ENCODE peak calls at places on chromosomes 4 and X, in four cellular contexts. Y, M, E and L are unnamed samples.

GRCh38 chr4:7459471-7459870 is 24.7 kb upstream of the PSAPL1 start:
- DNase-seq in E (no peak), M (no peak), Y (no peak), L (no peak)

GRCh38 chrX:74085642-74086236 is 218.2 kb upstream of the ZCCHC13 start:
- DNase-seq in M (no peak), Y (no peak), E (no peak), L (no peak)

GRCh38 chr4:42425146-42426065 is 28.1 kb downstream of the SHISA3 start:
- DNase-seq in M (no peak), Y (no peak), E (no peak), L (no peak)

GRCh38 chrX:112642349-112642748 is 37.4 kb downstream of the LHFPL1 start:
- DNase-seq in E (peak), Y (peak), M (peak), L (peak)

GRCh38 chr4:4619821-4620220 is 78.0 kb upstream of the STX18 start:
- DNase-seq in Y (no peak), M (no peak), E (no peak), L (no peak)

GRCh38 chrX:107934262-107934661 is 47.9 kb downstream of the TEX13B start:
- DNase-seq in M (no peak), Y (no peak), E (no peak), L (no peak)

GRCh38 chrX:68945603-68946228 is 116.9 kb downstream of the EFNB1 start:
- DNase-seq in Y (no peak), M (no peak), E (peak), L (no peak)

GRCh38 chrX:17634542-17635207 is 102.6 kb upstream of the SCML1 start:
- DNase-seq in E (no peak), M (no peak), Y (no peak), L (no peak)

GRCh38 chr4:186781032-186781917 is 57.6 kb upstream of the FAT1 start:
- DNase-seq in Y (no peak), E (peak), M (no peak), L (no peak)

GRCh38 chr4:163233321-163233720 is 66.6 kb upstream of the NAF1 start:
- DNase-seq in M (no peak), E (no peak), Y (no peak), L (no peak)

GRCh38 chrX:47854474-47854873 is 17.8 kb downstream of the ZNF81 start:
- DNase-seq in Y (peak), E (peak), M (no peak), L (no peak)

GRCh38 chrX:155997436-155997835 is at the start of gene IL9R:
- DNase-seq in M (no peak), Y (peak), E (no peak), L (no peak)

GRCh38 chr4:91298156-91298700 is 1005.5 kb upstream of the GRID2 start:
- DNase-seq in Y (no peak), M (no peak), E (no peak), L (no peak)

GRCh38 chr4:112058433-112058832 is 86.8 kb upstream of the FAM241A start:
- DNase-seq in M (no peak), Y (no peak), E (peak), L (no peak)

GRCh38 chr4:1330761-1331590 is 16.0 kb upstream of the UVSSA start:
- DNase-seq in E (no peak), M (no peak), Y (no peak), L (no peak)

GRCh38 chr4:37890501-37891220 is at the start of gene TBC1D1:
- DNase-seq in M (no peak), E (no peak), Y (peak), L (no peak)

DNA sequence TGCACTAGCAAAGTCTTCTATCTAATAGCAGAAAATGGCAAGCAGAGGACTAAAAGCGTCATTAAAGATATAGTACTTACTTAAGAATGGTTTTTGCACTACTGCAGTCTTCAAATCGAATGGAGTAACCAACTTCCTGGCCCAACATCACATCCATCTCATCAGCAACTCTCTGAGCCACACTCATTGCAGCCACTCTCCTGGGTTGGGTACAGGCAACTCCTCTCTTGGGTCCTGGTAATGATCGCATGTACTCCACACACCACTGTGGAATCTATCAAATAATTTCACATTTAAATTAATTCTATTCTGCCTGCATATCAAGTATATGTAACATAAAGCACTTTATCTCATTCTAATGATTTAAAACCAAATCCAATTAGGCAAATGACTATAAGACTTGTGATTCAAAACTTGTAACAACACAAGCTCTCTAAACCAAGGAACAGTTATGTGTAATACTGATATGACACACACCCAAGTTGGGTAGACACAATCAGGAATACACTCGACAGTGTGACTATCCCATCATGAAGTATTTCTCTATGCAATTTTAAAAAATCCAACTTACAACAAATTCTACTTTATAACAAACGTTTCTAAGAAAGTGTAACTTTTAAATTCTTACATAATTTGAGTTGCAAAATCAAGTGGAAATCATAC is 13.6 kb downstream of the DHX15 start:
- DNase-seq in Y (no peak), M (no peak), E (no peak), L (no peak)
- TF ChIP-seq CTCF in Y (no peak), M (no peak), E (no peak), L (no peak)

GRCh38 chr4:8837181-8837811 is 34.3 kb downstream of the HMX1 start:
- DNase-seq in Y (peak), M (no peak), E (no peak), L (no peak)
- TF ChIP-seq CTCF in Y (no peak), M (no peak), E (no peak), L (no peak)

GRCh38 chr4:127606823-127607222 is 25.9 kb upstream of the INTU start:
- DNase-seq in E (peak), Y (no peak), M (no peak), L (no peak)

GRCh38 chr4:127598656-127599055 is 34.1 kb upstream of the INTU start:
- DNase-seq in E (no peak), M (no peak), Y (no peak), L (no peak)

GRCh38 chr4:127604949-127605709 is 27.6 kb upstream of the INTU start:
- DNase-seq in Y (no peak), M (no peak), E (peak), L (no peak)

GRCh38 chr4:127601029-127601428 is 31.7 kb upstream of the INTU start:
- DNase-seq in M (no peak), E (peak), Y (no peak), L (no peak)
- TF ChIP-seq CTCF in M (peak), E (peak), Y (no peak), L (peak)

DNA sequence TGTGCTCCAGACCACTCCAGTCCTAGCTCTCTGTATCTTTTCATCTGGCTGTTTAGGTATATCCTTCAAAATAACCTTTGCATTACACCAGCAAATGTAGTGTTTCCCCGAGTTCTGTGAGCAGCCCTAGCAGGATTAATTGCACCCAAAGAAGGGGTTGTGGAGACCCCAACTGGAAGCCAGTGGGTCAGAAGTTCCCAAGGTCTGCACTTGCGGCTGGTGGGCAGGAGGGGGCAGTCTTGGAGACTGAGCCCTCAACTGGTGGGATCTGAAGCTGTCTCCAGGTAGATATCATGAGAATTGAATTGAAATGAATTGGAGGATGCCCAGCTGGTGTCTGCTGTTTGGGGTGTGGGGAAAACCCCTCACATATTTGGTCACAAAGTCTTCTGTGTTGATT is 1485.3 kb upstream of the TENM3 start:
- DNase-seq in Y (no peak), M (no peak), E (no peak), L (no peak)
- TF ChIP-seq CTCF in Y (no peak), M (no peak), E (no peak), L (no peak)

DNA sequence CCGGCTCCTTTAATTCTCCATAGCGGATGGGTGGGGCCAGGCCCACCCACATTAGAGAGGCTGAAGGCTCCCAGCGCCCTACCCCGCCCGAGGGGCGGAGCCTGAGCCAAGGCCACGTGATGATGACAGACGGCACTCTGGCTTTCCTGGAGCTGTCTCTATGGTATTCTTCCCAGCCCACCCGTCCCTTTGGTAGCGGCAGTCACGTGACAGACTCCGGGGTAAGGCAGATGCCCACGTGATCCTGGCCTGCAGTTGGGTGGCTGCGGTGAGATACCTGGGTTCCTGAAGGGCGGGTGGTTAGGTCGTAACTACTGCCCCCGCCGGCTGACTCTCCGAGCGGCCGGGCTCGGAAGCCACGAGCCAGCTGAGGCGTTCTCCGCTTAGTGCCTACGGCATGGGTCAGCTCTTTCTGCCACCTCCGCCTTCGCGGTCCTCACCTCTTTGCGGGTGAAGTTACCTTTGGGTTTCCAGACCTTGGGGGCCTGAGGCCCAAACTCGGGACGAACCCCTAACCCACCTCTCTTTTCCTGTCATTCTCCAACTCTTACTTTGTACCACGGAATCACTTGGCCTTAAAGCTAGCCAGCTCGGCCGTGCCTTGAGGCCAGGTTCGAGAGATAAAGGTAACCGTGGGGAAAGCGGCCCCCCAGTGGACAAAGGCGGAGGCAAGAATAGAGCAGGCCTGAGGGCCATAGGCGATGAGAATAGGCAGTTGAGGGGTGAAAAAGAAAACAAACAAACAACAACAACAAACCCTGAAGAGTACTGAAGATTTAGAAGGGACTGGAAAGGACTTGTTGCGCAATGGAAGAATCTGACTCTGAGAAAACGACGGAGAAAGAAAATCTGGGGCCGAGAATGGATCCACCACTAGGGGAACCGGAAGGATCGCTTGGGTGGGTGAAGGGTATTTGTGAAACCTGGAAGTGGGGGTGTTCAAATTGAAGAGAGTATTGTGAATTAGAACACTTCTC is at the start of gene RRAGB:
- DNase-seq in M (peak), E (peak), Y (peak), L (peak)
- TF ChIP-seq CTCF in M (peak), E (peak), Y (peak), L (peak)

DNA sequence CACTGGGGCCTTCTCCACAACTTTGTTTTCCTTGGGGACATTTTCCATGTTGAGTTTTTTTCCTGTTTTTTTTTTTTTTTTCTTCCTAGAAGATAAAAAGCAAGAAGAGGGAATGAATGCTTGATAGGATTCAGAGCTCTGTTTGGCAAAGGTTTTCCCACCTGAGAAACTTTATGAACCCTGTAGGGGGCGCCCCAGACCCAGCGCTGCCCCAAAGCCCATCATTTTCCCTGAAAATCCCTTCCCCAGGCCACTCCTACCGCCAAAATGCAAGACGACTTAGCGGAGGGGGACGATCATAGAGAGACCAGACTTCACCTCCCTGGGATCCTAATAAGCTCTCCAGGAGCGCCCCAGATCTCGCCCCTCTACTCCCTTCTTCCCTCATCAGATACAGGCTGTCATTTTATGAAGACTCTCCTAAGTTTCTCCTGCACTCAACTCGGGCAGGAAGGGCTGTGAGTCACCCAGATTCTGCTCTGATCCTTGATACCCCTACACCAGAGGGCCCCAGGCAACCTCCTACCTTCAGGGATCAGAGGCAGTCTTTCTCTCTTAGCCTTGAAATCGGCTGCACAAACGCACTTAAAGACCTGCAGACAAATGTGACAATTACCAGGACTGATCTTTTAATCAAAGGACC is 1.4 kb downstream of the BEX5 start:
- DNase-seq in M (no peak), E (no peak), Y (peak), L (no peak)
- TF ChIP-seq CTCF in M (peak), E (no peak), Y (no peak), L (no peak)

DNA sequence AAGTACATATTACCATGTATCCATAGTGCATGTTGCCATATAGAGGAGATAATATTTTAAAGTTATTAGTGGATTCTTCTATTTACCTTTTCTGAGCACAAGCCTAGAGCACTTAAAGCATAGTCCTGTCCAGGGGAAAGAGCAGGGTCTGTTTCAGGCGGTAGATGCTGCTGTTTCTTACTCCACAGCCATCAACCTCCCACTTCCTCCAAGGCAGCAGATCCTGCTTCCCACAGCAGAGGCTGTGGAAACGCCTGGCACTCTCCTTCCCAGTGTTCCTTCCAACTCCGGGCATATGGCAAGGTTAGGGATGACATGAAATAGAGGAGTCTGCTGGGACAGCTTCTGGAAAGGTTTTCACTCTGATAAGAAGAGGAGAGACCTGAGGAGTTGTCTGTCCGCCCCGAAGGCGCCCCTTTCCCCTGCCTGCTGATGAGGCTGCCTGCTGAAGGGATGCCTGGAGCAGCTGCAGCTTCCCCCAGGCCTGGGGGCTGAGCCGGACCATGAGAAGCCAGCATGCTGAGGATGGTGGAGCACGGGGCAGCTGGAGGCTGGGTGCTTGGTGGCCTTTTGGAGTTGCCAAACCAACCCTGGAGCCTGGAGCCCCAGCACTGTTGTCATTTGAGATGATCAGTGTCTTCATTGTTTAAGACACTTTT is 43.9 kb upstream of the SLC25A4 start:
- DNase-seq in Y (no peak), E (no peak), M (no peak), L (no peak)
- TF ChIP-seq CTCF in Y (no peak), E (no peak), M (no peak), L (no peak)

DNA sequence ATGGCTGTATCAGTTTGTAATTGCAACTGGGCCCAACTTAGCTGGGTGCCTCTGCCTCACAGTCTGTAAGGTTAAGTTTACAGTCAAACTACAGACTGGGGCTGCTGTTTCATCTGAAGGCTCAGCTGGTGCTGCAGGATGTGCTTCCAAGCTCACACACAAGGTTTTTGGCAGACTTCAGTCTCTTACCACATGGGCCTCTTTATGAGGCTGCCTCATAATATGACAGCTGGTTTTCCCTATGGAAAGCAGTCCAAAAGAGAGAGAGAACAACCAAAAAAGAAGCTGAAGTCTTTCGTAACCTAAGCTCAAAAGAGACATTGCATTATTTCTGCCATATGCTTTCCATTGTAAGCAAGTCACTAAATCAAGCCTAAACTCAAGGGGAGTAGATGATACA is 271.7 kb downstream of the DCTD start:
- DNase-seq in E (peak), Y (no peak), M (no peak), L (no peak)
- TF ChIP-seq CTCF in E (no peak), Y (no peak), M (no peak), L (no peak)

DNA sequence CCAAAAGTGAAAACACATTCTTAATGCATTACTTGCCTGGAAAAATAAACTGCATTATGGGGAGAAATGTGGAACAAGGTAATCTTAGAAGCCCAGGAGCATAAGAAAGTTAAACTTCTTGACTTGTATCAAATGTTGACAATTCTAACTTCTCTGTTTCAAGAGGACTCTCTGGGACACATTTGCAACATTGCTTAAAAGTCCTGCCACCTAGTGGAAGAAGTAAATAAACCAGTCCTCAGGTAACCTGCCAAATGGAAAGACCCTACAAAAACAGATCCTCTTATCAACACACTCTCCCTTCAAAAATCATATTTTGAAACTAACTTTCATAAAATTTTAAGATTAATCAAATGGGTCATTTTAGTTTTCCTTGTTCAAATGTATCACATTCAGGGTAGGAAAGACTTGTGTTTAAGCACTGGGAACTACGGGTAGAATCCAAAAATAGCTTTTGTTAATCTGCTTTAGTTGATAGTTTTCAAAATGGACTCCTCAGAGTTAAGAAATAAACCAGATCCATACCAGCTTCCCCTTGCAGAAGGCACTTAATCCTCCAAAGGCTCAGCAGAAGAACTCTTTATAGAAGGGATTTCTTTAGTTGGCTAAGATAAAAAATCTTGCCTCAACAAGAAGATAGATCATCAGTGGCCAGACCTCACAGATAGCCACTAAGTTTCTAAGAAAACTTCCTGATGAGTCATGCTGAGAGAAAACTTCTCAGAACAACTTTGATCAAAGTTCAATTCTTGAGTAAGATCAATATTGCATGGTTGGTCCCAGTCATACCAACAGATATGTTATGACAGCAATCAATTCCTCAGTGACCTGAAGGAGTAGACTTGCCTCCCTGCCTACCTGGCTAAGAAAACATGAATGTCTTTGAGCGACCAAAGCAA is 141.7 kb downstream of the HHIP start:
- DNase-seq in Y (no peak), M (peak), E (peak), L (peak)
- TF ChIP-seq CTCF in Y (peak), M (peak), E (peak), L (peak)